ENCODE peak calls at places on chromosomes 3 and 15, in nine cellular contexts. Q, X, I, A, P, D, N, B and C are unnamed samples.

GRCh38 chr15:98850991-98851776 is 156.4 kb downstream of the PGPEP1L start:
- DNase-seq in B (peak; percentile 85), P (peak; percentile 74), N (peak; percentile 79), Q (peak; percentile 78), I (peak; percentile 90), D (peak; percentile 77), X (peak; percentile 93), A (peak; percentile 35), C (peak; percentile 78)

GRCh38 chr15:71344316-71344715 is 229.0 kb downstream of the THSD4 start:
- DNase-seq in X (no peak), A (no peak), I (no peak), Q (no peak), N (no peak), D (no peak), B (no peak), P (peak; percentile 4), C (no peak)

GRCh38 chr3:31937225-31937624 is 43.8 kb downstream of the OSBPL10 start:
- DNase-seq in Q (no peak), A (no peak), X (no peak), B (no peak), D (no peak), P (no peak), I (no peak), N (no peak), C (no peak)

GRCh38 chr15:70715840-70716510 is 47.4 kb downstream of the UACA start:
- DNase-seq in P (no peak), A (no peak), B (no peak), D (no peak), X (no peak), N (no peak), I (no peak), Q (peak; percentile 48), C (no peak)

GRCh38 chr15:79037848-79038247 is 52.7 kb downstream of the RASGRF1 start:
- DNase-seq in I (no peak), Q (no peak), D (no peak), P (no peak), N (no peak), A (no peak), B (no peak), X (no peak), C (no peak)

GRCh38 chr15:52559583-52559982 is 9.2 kb downstream of the ARPP19 start:
- DNase-seq in P (no peak), I (no peak), Q (peak; percentile 48), N (no peak), B (no peak), X (no peak), D (no peak), A (no peak), C (no peak)

GRCh38 chr3:5186854-5187151 is 704 bp upstream of the EDEM1 start:
- DNase-seq in N (no peak), D (no peak), X (no peak), Q (peak; percentile 55), P (no peak), I (no peak), B (no peak), A (no peak), C (no peak)

GRCh38 chr15:74906450-74907276 is at the start of gene FAM219B:
- DNase-seq in P (peak; percentile 80), A (peak; percentile 65), N (peak; percentile 97), X (peak; percentile 98), Q (peak; percentile 88), B (peak; percentile 96), D (peak; percentile 90), I (peak; percentile 96), C (peak; percentile 97)

GRCh38 chr3:32954506-32954905 is 3.1 kb downstream of the CCR4 start:
- DNase-seq in I (no peak), X (peak; percentile 58), P (no peak), D (no peak), Q (no peak), N (no peak), A (no peak), B (no peak), C (no peak)

GRCh38 chr3:150407818-150408231 is 273 bp upstream of the TSC22D2 start:
- DNase-seq in I (peak; percentile 51), B (peak; percentile 99), X (no peak), Q (peak; percentile 89), N (no peak), P (no peak), D (no peak), A (peak; percentile 22), C (no peak)